ENCODE peak calls at places on chromosomes 16 and 17, in four cellular contexts. O, L, F and P are unnamed samples.
A peak's percentile ranks its signal among the peaks of the same experiment; 100 is the strongest.

GRCh38 chr17:33260638-33261037 is 32.5 kb downstream of the ASIC2 start:
- DNase-seq in O (no peak), L (no peak), F (no peak), P (no peak)

GRCh38 chr16:54806378-54806777 is 124.3 kb upstream of the IRX5 start:
- DNase-seq in O (no peak), L (no peak), F (no peak), P (no peak)

GRCh38 chr17:75406222-75406615 is 741 bp upstream of the GRB2 start:
- DNase-seq in O (no peak), L (no peak), F (no peak), P (no peak)

GRCh38 chr17:6823011-6823442 is 8.5 kb downstream of the TEKT1 start:
- DNase-seq in O (no peak), L (no peak), F (peak; percentile 88), P (peak; percentile 32)

GRCh38 chr16:66247516-66248089 is 118.9 kb upstream of the CDH5 start:
- DNase-seq in O (no peak), L (no peak), F (no peak), P (no peak)

GRCh38 chr16:87457724-87458423 is 35.0 kb downstream of the ZCCHC14 start:
- DNase-seq in O (peak; percentile 74), L (no peak), F (peak; percentile 59), P (peak; percentile 99)

GRCh38 chr16:8936421-8936820 is 27.3 kb downstream of the USP7 start:
- DNase-seq in O (no peak), L (no peak), F (peak; percentile 21), P (peak; percentile 48)

GRCh38 chr16:84519855-84520254 is 15.4 kb upstream of the MEAK7 start:
- DNase-seq in O (no peak), L (no peak), F (no peak), P (no peak)

GRCh38 chr17:14301761-14302401 is 1.0 kb downstream of the HS3ST3B1 start:
- DNase-seq in O (no peak), L (peak; percentile 71), F (peak; percentile 54), P (no peak)

GRCh38 chr17:31726980-31727427 is 132.0 kb downstream of the COPRS start:
- DNase-seq in O (no peak), L (peak; percentile 28), F (no peak), P (no peak)